ENCODE peak calls at places on chromosomes 2 and 18, in six cellular contexts. M is PC-9, L is fibroblast of lung, S is prostate gland, F is endodermal cell, C is HCT116. B is an unnamed sample. For H3K27me3 and H3K9me3, the result is how much of the 10 kb centered on the place peaks cover.

GRCh38 chr2:23485841-23486395 is 100.9 kb downstream of the KLHL29 start:
- DNase-seq in C (no peak), S (no peak), L (no peak), F (no peak), M (no peak), B (no peak)

GRCh38 chr2:127270663-127271062 is 23.3 kb downstream of the ERCC3 start:
- DNase-seq in C (no peak), M (no peak), F (no peak), L (no peak), S (no peak), B (no peak)

GRCh38 chr2:129778608-129778877 is 200.9 kb upstream of the RAB6C start:
- DNase-seq in L (no peak), M (no peak), S (no peak), F (peak), C (no peak), B (no peak)

GRCh38 chr2:30541680-30542079 is 94.6 kb downstream of the LCLAT1 start:
- DNase-seq in L (peak), M (no peak), F (no peak), S (no peak), C (no peak), B (no peak)

GRCh38 chr2:61575447-61575859 is 37.3 kb upstream of the XPO1 start:
- DNase-seq in F (no peak), M (no peak), L (no peak), S (no peak), C (no peak), B (no peak)

GRCh38 chr2:180077295-180077906 is 70.3 kb upstream of the CWC22 start:
- DNase-seq in M (no peak), S (no peak), L (peak), F (no peak), C (peak), B (no peak)

GRCh38 chr2:142865924-142866323 is 11.5 kb upstream of the KYNU start:
- DNase-seq in C (no peak), M (no peak), S (no peak), L (peak), F (no peak), B (no peak)

GRCh38 chr2:120219291-120219690 is 3.9 kb downstream of the TMEM185B start:
- DNase-seq in M (no peak), L (no peak), F (peak), C (no peak), S (no peak), B (no peak)

GRCh38 chr2:25424426-25425028 is 82.8 kb upstream of the DNMT3A start:
- DNase-seq in L (no peak), F (no peak), M (no peak), S (no peak), C (no peak), B (no peak)

GRCh38 chr2:130821867-130822266 is 14.8 kb upstream of the ARHGEF4 start:
- DNase-seq in S (no peak), F (peak), L (no peak), M (no peak), C (no peak), B (no peak)

GRCh38 chr2:100893753-100894530 is 74.0 kb downstream of the NPAS2 start:
- DNase-seq in M (peak), L (no peak), C (peak), S (no peak), F (peak), B (no peak)

GRCh38 chr2:193679850-193680249 is 1485.1 kb upstream of the TMEFF2 start:
- DNase-seq in M (no peak), S (no peak), L (no peak), F (no peak), C (no peak), B (no peak)

GRCh38 chr18:22106536-22107292 is 62.7 kb upstream of the GATA6 start:
- DNase-seq in C (no peak), M (peak), L (no peak), S (peak), F (peak), B (no peak)

GRCh38 chr2:2007551-2008501 is 263.5 kb upstream of the PXDN start:
- DNase-seq in M (no peak), F (peak), C (no peak), S (no peak), L (no peak), B (peak)

GRCh38 chr2:170848587-170848986 is 31.9 kb downstream of the GAD1 start:
- DNase-seq in S (no peak), C (no peak), L (peak), M (no peak), F (peak), B (no peak)

GRCh38 chr2:27442282-27442980 is at the start of gene KRTCAP3:
- DNase-seq in M (peak), F (peak), S (peak), L (no peak), C (peak), B (no peak)

GRCh38 chr18:33146009-33146408 is 294.5 kb downstream of the CCDC178 start:
- DNase-seq in S (no peak), L (peak), C (no peak), M (no peak), F (no peak), B (no peak)

DNA sequence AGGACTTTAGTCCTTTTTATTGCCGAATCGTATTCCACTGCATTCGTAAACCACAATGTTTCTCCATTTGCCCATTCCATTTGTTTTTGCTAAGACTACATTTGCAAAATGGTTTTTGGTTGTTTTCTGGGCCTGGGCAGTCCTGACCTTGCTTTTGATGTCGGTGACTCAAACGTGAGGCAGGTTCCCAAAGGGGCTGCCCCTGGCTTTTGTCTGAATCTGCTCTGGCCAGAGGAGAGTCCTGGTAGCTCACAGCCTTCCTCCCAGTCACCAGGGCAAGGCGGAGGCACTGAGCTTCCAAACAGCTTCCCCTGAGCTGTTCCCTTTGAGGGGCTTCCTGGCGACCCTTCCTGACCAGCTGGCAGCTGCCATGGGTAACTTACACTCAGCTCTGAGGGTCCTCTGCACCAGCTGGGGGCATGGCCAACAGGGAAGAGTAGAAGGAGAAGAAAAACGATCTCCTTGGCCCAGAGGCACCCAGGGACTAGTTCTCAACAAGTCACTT is 47.8 kb downstream of the EDAR start:
- DNase-seq in S (no peak), M (no peak), F (no peak), L (no peak), C (no peak), B (no peak)
- H3K27me3 ChIP-seq in S (under half), M (under half), F (under half), L (under half), C (under half), B (under half)

GRCh38 chr2:239177325-239177724 is 223.5 kb downstream of the HDAC4 start:
- DNase-seq in M (no peak), L (no peak), C (no peak), F (no peak), S (no peak), B (no peak)

GRCh38 chr2:239175181-239175580 is 225.6 kb downstream of the HDAC4 start:
- DNase-seq in M (no peak), C (no peak), F (peak), L (no peak), S (no peak), B (no peak)

GRCh38 chr2:239171643-239172042 is 229.2 kb downstream of the HDAC4 start:
- DNase-seq in F (no peak), M (no peak), L (no peak), C (no peak), S (no peak), B (no peak)

GRCh38 chr2:239169311-239170048 is 231.3 kb downstream of the HDAC4 start:
- DNase-seq in M (no peak), S (no peak), C (no peak), F (peak), L (no peak), B (no peak)

DNA sequence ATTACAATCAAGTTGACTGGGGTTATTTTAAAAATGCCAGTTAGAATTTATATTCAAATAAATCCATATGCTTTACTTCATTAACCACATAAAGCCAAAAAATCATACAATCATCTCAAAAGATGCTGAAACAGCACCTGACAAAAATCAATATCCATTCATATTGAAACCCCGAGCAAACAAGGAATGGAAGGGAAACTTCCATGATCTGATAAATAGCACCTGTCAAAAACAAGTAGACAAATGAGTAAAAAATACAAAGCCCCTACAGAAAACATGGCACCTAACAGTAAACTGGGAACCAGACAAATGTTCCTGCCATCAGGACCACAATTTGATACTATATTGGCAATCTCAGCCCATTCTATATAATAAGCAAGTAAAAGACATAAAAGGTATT is 227.5 kb downstream of the HDAC4 start:
- DNase-seq in M (no peak), F (no peak), S (no peak), L (no peak), C (no peak), B (no peak)
- H3K9me3 ChIP-seq in M (under half), F (half or more), S (under half), L (under half), C (under half), B (under half)

DNA sequence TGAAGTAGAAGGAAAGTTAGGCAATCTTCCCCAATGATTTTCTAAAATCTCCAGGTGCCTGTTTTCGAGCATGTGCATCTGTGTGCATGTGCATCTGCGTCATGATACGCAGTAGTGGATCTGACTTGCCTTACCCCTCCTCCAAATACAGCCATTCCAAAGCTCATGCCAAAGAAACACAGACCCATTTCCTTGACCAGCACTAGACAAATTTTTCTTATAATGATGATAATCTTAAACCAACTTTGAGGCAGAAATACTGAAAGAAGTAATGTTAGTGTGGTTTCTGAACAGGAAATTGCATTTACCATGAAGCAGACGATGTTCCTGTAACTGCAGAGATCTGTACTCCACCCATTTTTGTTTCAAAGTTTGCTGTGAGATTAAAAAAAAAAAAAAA is 25.7 kb downstream of the CYTIP start:
- DNase-seq in F (no peak), S (no peak), C (no peak), L (no peak), M (no peak), B (no peak)
- H3K4me3 ChIP-seq in F (no peak), S (no peak), C (no peak), L (no peak), M (no peak), B (no peak)

GRCh38 chr2:183027443-183027842 is 10.8 kb downstream of the NCKAP1 start:
- DNase-seq in L (no peak), C (no peak), F (no peak), M (no peak), S (no peak), B (no peak)
- H3K27me3 ChIP-seq in L (under half), C (under half), F (under half), M (under half), S (under half), B (under half)

GRCh38 chr2:10771786-10772185 is 40.8 kb downstream of the PDIA6 start:
- DNase-seq in C (no peak), F (no peak), M (no peak), L (no peak), S (no peak), B (no peak)
- H3K9me3 ChIP-seq in C (under half), F (under half), M (under half), L (under half), S (under half), B (under half)

GRCh38 chr2:45007961-45008295 is 1.3 kb downstream of the SIX2 start:
- DNase-seq in L (no peak), F (no peak), C (no peak), M (no peak), S (no peak), B (no peak)

GRCh38 chr2:45008296-45009129 is 739 bp downstream of the SIX2 start:
- DNase-seq in F (peak), C (no peak), M (peak), L (no peak), S (no peak), B (no peak)

GRCh38 chr2:45009928-45010705 is 865 bp upstream of the SIX2 start:
- DNase-seq in L (peak), M (peak), F (peak), S (peak), C (no peak), B (peak)

GRCh38 chr2:45010706-45011036 is 1.4 kb upstream of the SIX2 start:
- DNase-seq in S (no peak), C (no peak), L (no peak), F (no peak), M (no peak), B (no peak)

DNA sequence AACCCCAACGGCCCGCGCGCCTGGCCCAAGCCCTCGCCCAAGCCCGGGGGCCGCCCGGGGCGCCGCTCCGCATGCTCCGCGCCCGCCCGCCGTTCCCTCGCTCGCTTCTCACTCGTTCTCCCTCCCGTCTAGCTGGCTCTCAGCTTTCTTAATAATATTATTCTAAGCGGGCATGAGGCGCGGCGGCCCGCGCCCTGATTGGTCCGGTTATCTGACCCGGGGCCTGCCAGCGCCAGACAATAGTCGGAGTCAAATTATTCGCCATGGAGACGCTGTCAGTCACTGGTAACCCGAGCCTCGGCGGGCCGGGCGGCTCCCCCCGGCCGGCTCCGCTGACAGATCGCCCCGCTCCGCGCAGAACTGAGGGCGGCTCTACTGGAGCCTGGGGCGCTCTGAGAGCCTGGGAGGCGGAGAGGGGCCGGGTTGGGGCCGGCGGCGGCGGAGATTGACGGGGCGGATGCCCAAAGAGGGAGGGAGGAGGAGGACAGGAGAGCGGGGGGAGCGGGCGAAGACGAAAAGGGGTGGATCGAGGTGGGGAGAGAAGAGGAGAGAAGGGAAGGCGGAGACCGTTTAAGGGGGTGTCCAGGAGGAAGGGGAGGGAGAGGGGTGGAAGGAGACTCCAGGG is at the start of gene SIX2:
- DNase-seq in M (peak), C (peak), S (peak), F (peak), L (peak), B (peak)
- H3K4me3 ChIP-seq in M (peak), C (peak), S (peak), F (peak), L (peak), B (peak)

GRCh38 chr2:200462136-200462710 is 47.6 kb downstream of the KCTD18 start:
- DNase-seq in F (no peak), L (no peak), M (no peak), S (no peak), C (no peak), B (no peak)
- H3K27me3 ChIP-seq in F (under half), L (under half), M (under half), S (under half), C (under half), B (under half)

B was measured in WERI-Rb-1.